ENCODE peak calls at places on chromosome 18, in six cellular contexts. R is retinal pigment epithelial cell, G is HFF-Myc, L is psoas muscle, Z is body of pancreas, U is keratinocyte. V is an unnamed sample.

GRCh38 chr18:10290244-10291240 is 163.9 kb upstream of the APCDD1 start:
- DNase-seq in L (no peak), R (no peak), U (no peak), Z (no peak), G (no peak), V (no peak)

GRCh38 chr18:10739152-10739551 is 213.3 kb downstream of the NAPG start:
- DNase-seq in U (no peak), G (no peak), L (no peak), R (peak), Z (no peak), V (no peak)

GRCh38 chr18:56248613-56249235 is 389.7 kb downstream of the TXNL1 start:
- DNase-seq in G (no peak), Z (no peak), U (no peak), L (no peak), R (no peak), V (no peak)

GRCh38 chr18:74896390-74896991 is 298.8 kb downstream of the ZNF407 start:
- DNase-seq in R (no peak), Z (peak), G (no peak), U (no peak), L (no peak), V (no peak)

GRCh38 chr18:59742325-59743111 is 45.3 kb upstream of the CCBE1 start:
- DNase-seq in R (no peak), Z (no peak), G (no peak), U (no peak), L (no peak), V (no peak)

GRCh38 chr18:79380816-79381806 is 14.6 kb upstream of the NFATC1 start:
- DNase-seq in U (no peak), L (peak), R (no peak), Z (peak), G (no peak), V (peak)

GRCh38 chr18:79343567-79344207 is 52.0 kb upstream of the NFATC1 start:
- DNase-seq in G (no peak), R (no peak), L (no peak), U (no peak), Z (no peak), V (no peak)

GRCh38 chr18:78527984-78528383 is 451.6 kb upstream of the SALL3 start:
- DNase-seq in Z (no peak), R (no peak), G (no peak), L (no peak), U (no peak), V (no peak)

GRCh38 chr18:74902170-74902465 is 304.4 kb downstream of the ZNF407 start:
- DNase-seq in G (no peak), R (no peak), U (no peak), Z (no peak), L (no peak), V (no peak)

GRCh38 chr18:33201509-33201926 is 239.0 kb downstream of the CCDC178 start:
- DNase-seq in R (peak), G (no peak), L (no peak), Z (peak), U (no peak), V (no peak)

GRCh38 chr18:27428120-27428519 is 243.0 kb upstream of the CHST9 start:
- DNase-seq in R (no peak), G (no peak), U (no peak), Z (no peak), L (no peak), V (no peak)

GRCh38 chr18:78636260-78636659 is 343.4 kb upstream of the SALL3 start:
- DNase-seq in U (no peak), R (no peak), G (no peak), Z (no peak), L (no peak), V (no peak)

GRCh38 chr18:31206787-31207381 is 44.2 kb upstream of the DSC1 start:
- DNase-seq in L (peak), R (no peak), Z (peak), U (peak), G (no peak), V (peak)

GRCh38 chr18:35289293-35290069 is 548 bp downstream of the ZSCAN30 start:
- DNase-seq in R (no peak), G (no peak), L (no peak), U (no peak), Z (peak), V (no peak)

GRCh38 chr18:44564922-44565321 is 115.8 kb upstream of the SETBP1 start:
- DNase-seq in L (no peak), Z (no peak), G (peak), R (peak), U (no peak), V (no peak)

GRCh38 chr18:48955528-48956261 is 4.9 kb upstream of the SMAD7 start:
- DNase-seq in Z (peak), R (peak), G (no peak), U (no peak), L (peak), V (peak)

GRCh38 chr18:80103231-80103630 is 5.8 kb upstream of the ADNP2 start:
- DNase-seq in Z (no peak), G (no peak), U (no peak), R (no peak), L (no peak), V (peak)

GRCh38 chr18:2905802-2906521 is 59.2 kb downstream of the EMILIN2 start:
- DNase-seq in Z (peak), G (no peak), L (peak), U (no peak), R (no peak), V (no peak)

GRCh38 chr18:35616664-35617423 is 35.3 kb downstream of the GALNT1 start:
- DNase-seq in R (peak), U (no peak), L (no peak), Z (no peak), G (peak), V (no peak)

GRCh38 chr18:79584491-79585394 is 94.9 kb upstream of the CTDP1 start:
- DNase-seq in L (no peak), G (no peak), Z (peak), R (no peak), U (no peak), V (peak)

GRCh38 chr18:29147944-29148343 is 971.0 kb upstream of the CDH2 start:
- DNase-seq in U (no peak), G (peak), L (no peak), R (no peak), Z (no peak), V (no peak)

GRCh38 chr18:45268583-45268982 is 346.7 kb upstream of the SLC14A2 start:
- DNase-seq in U (no peak), L (no peak), G (no peak), R (no peak), Z (no peak), V (no peak)

GRCh38 chr18:52312321-52312720 is 27.7 kb upstream of the DCC start:
- DNase-seq in Z (no peak), R (peak), G (no peak), L (no peak), U (no peak), V (no peak)

GRCh38 chr18:51133580-51134160 is 63.8 kb downstream of the MEX3C start:
- DNase-seq in G (no peak), L (peak), Z (no peak), R (no peak), U (no peak), V (no peak)

GRCh38 chr18:75958683-75959082 is 531.2 kb upstream of the SMIM21 start:
- DNase-seq in R (no peak), G (no peak), L (no peak), Z (no peak), U (no peak), V (no peak)
- TF ChIP-seq CTCF in R (no peak), G (peak), L (no peak), Z (no peak), U (no peak), V (no peak)

GRCh38 chr18:72542993-72543361 is 1.2 kb downstream of the CBLN2 start:
- DNase-seq in U (no peak), Z (no peak), L (no peak), R (no peak), G (no peak), V (no peak)
- H3K4me3 ChIP-seq in U (no peak), Z (no peak), L (no peak), R (peak), G (no peak), V (peak)

DNA sequence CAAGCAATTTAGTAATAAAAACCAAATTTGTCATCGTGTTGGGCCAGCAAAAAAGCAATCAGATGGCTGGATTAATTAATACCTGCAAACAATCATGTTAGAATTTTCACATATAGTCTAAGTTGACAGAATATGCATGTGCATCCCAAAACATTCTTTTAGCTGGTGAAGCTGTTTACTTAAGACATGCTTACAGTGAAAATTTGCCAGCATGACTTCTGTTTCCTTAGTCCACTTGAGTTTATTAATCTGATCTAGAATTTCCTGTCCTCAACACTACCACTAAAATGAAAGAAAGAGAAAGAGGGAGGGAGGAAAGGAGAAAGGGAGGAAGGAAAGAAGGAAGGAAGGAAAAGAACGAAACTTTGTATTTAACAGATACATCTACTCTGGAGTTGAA is 2109.9 kb upstream of the PIK3C3 start:
- DNase-seq in Z (no peak), R (no peak), G (no peak), U (no peak), L (no peak), V (no peak)
- TF ChIP-seq CTCF in Z (no peak), R (no peak), G (no peak), U (no peak), L (no peak), V (no peak)

GRCh38 chr18:58225101-58225500 is 181.1 kb downstream of the NEDD4L start:
- DNase-seq in G (no peak), L (no peak), U (no peak), Z (no peak), R (no peak), V (no peak)
- H3K4me3 ChIP-seq in G (no peak), L (no peak), U (peak), Z (no peak), R (no peak), V (no peak)

GRCh38 chr18:22368066-22368465 is 49.6 kb downstream of the CTAGE1 start:
- DNase-seq in L (no peak), U (no peak), Z (no peak), G (no peak), R (no peak), V (no peak)

DNA sequence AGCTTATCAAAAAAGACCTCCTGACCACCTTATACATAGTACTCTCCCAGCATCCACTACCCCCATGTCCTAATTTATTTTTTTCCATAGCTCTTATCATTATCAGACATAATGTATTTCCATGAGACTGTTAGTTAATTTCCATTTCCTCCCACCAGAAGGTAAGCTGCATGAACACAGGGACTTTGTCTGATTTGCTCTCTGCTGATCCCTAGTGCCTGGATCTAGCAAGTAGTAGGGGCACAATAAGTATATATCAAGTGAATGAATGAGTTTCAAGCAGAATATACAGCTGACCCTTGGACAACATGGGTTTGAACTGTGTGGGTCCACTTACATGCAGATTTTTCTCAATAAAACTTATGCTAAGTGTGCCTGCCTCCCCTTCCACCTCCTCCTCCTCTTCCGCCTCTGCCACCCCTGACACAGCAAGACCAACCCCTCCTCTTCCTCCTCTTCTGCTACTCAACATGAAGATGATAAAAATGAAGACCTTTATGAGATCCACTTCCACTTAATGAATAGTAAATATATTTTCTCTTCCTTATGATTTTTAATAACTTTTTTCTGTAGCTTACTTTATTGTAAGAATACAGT is 53.8 kb downstream of the CTAGE1 start:
- DNase-seq in G (no peak), R (no peak), U (no peak), L (no peak), Z (no peak), V (no peak)
- TF ChIP-seq CTCF in G (no peak), R (peak), U (peak), L (no peak), Z (no peak), V (peak)

GRCh38 chr18:57649536-57650495 is 28.2 kb upstream of the NARS1 start:
- DNase-seq in Z (no peak), L (no peak), G (no peak), R (peak), U (no peak), V (no peak)
- H3K4me3 ChIP-seq in Z (no peak), L (no peak), G (no peak), R (no peak), U (no peak), V (no peak)

DNA sequence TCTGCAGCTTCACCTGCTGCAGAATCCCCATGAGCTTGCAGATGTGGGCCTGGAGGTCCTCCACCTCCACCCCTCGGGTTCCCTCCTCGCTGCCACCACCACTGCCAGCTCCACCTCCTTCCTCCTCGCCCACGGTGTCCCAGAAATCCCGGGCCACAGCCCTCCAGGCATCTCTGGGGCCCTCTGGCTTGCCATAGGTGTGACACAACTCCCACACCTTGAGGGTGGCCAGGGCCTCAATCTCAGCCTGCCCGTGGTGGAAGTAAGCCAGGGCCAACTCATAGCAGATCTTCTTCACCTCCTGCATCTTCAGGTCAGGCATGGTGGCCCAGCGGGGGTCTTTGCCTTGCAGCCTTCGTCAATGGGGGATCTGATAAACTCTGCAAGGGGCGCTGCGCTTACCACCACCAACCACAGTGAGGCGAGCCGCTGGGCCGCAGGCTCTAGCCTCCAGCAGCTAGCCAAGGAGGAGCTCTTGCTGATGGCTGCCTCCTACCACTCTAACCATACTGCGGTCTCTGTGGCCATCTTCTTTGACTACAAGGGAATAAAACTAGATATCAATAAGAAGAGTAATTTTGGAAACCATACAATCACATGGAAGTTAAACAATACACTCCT is 36.1 kb upstream of the ANKRD62 start:
- DNase-seq in G (no peak), L (no peak), U (no peak), R (no peak), Z (no peak), V (no peak)
- TF ChIP-seq CTCF in G (no peak), L (no peak), U (no peak), R (no peak), Z (no peak), V (no peak)

GRCh38 chr18:72543362-72544055 is 633 bp downstream of the CBLN2 start:
- DNase-seq in G (no peak), L (no peak), U (no peak), R (no peak), Z (no peak), V (no peak)
- H3K4me3 ChIP-seq in G (no peak), L (no peak), U (no peak), R (peak), Z (no peak), V (peak)

DNA sequence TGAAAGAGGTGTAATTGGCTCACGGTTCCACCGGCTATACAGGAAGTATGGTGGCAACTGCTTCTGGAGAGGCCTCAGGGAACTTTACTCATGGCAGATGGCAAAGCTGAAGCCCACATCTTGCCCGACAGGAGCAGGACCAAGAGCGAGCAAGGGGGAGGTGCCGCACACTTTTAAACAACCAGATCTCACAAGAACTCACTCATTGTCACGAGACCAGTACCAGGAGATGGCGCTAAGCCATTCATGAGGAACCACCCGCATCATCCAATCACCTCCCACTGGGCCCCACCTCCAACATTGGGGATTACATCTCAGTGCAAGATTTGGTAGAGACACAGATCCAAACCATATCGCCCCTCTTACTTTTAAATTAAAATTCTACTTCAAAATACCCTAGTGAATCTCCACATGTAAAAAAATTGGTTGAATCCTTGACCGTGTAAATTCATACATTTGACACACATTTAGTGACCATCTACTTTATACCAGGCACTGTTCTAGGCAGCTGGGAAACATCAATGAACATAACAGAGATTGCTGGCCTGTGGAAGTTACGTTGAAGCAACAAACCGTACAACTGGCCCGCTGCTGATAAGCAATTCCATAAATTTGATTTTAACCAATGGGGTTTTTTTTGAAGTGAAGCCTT is 87.6 kb downstream of the ALPK2 start:
- DNase-seq in L (no peak), U (no peak), G (peak), R (no peak), Z (no peak), V (no peak)
- TF ChIP-seq CTCF in L (peak), U (peak), G (peak), R (peak), Z (no peak), V (no peak)

V was measured in ascending aorta.